ENCODE peak calls at places on chromosomes 12 and 14, in eight cellular contexts. P is WTC11; Z is RCC 7860; N is nephron progenitor cell; V is left ventricle myocardium inferior; E is CMK; K is islet precursor cell; U is activated CD8-positive, alpha-beta memory T cell treated with anti-CD3 and anti-CD28 coated beads, Interleukin-2, amount 50 U/mL, for 4 hours. L is an unnamed sample.

GRCh38 chr12:130161261-130162231 is 718 bp upstream of the FZD10 start:
- DNase-seq in P (peak), Z (no peak), N (peak), V (peak), E (no peak), K (peak), U (no peak), L (peak)

GRCh38 chr14:95319312-95320075 is at the start of gene CLMN:
- DNase-seq in P (peak), Z (no peak), N (peak), V (peak), E (peak), K (peak), U (peak), L (peak)

GRCh38 chr12:54463034-54463433 is 10.4 kb downstream of the GTSF1 start:
- DNase-seq in P (no peak), Z (no peak), N (no peak), V (peak), E (no peak), K (no peak), U (no peak), L (no peak)

GRCh38 chr14:102086972-102087761 is at the start of gene HSP90AA1:
- DNase-seq in P (peak), Z (peak), N (peak), V (peak), E (peak), K (peak), U (peak), L (peak)

GRCh38 chr14:23162005-23162404 is 21.5 kb downstream of the SLC7A8 start:
- DNase-seq in P (no peak), Z (no peak), N (no peak), V (no peak), E (no peak), K (no peak), U (no peak), L (no peak)

GRCh38 chr12:11891350-11892064 is 179.2 kb upstream of the BCL2L14 start:
- DNase-seq in P (no peak), Z (no peak), N (no peak), V (peak), E (no peak), K (no peak), U (no peak), L (no peak)

GRCh38 chr14:30521899-30522736 is 36.8 kb upstream of the G2E3 start:
- DNase-seq in P (no peak), Z (no peak), N (no peak), V (no peak), E (no peak), K (no peak), U (no peak), L (peak)

GRCh38 chr14:105472496-105472991 is 2.1 kb upstream of the CRIP2 start:
- DNase-seq in P (no peak), Z (no peak), N (no peak), V (peak), E (no peak), K (no peak), U (no peak), L (no peak)

GRCh38 chr12:67632005-67632404 is 16.5 kb upstream of the DYRK2 start:
- DNase-seq in P (no peak), Z (no peak), N (no peak), V (no peak), E (no peak), K (peak), U (no peak), L (no peak)

GRCh38 chr12:75690556-75690955 is 179.1 kb upstream of the KRR1 start:
- DNase-seq in P (no peak), Z (peak), N (no peak), V (no peak), E (no peak), K (no peak), U (no peak), L (no peak)

GRCh38 chr12:110403975-110404675 is 617 bp upstream of the ANAPC7 start:
- DNase-seq in P (peak), Z (peak), N (peak), V (peak), E (peak), K (peak), U (peak), L (peak)

GRCh38 chr12:27474344-27474743 is 27.8 kb downstream of the SMCO2 start:
- DNase-seq in P (no peak), Z (peak), N (no peak), V (no peak), E (no peak), K (peak), U (no peak), L (no peak)

GRCh38 chr14:83463500-83464098 is 1929.9 kb upstream of the SEL1L start:
- DNase-seq in P (peak), Z (no peak), N (peak), V (no peak), E (peak), K (peak), U (no peak), L (peak)

GRCh38 chr12:62600038-62600437 is 133.4 kb downstream of the MON2 start:
- DNase-seq in P (no peak), Z (no peak), N (no peak), V (no peak), E (no peak), K (no peak), U (no peak), L (peak)

GRCh38 chr12:108457006-108457733 is 57.9 kb upstream of the FICD start:
- DNase-seq in P (no peak), Z (peak), N (peak), V (no peak), E (peak), K (peak), U (no peak), L (peak)

GRCh38 chr14:66444271-66444987 is 41.7 kb upstream of the CCDC196 start:
- DNase-seq in P (no peak), Z (no peak), N (no peak), V (no peak), E (no peak), K (no peak), U (no peak), L (no peak)

GRCh38 chr12:26422839-26423398 is 227.5 kb downstream of the SSPN start:
- DNase-seq in P (no peak), Z (no peak), N (no peak), V (no peak), E (no peak), K (no peak), U (no peak), L (no peak)

GRCh38 chr12:95173392-95174251 is 43.6 kb downstream of the FGD6 start:
- DNase-seq in P (no peak), Z (peak), N (no peak), V (peak), E (no peak), K (no peak), U (no peak), L (no peak)

GRCh38 chr14:50725761-50726160 is 57.7 kb upstream of the SAV1 start:
- DNase-seq in P (no peak), Z (no peak), N (no peak), V (no peak), E (no peak), K (no peak), U (no peak), L (no peak)

GRCh38 chr14:96705422-96706092 is 91.6 kb upstream of the VRK1 start:
- DNase-seq in P (no peak), Z (no peak), N (no peak), V (no peak), E (no peak), K (no peak), U (no peak), L (no peak)

GRCh38 chr12:32151081-32151480 is 44.4 kb downstream of the BICD1 start:
- DNase-seq in P (no peak), Z (no peak), N (no peak), V (no peak), E (no peak), K (no peak), U (no peak), L (no peak)

GRCh38 chr12:43835656-43836454 is at the start of gene TMEM117:
- DNase-seq in P (peak), Z (no peak), N (peak), V (peak), E (no peak), K (peak), U (peak), L (peak)

GRCh38 chr12:106282457-106283097 is 20.0 kb upstream of the TCP11L2 start:
- DNase-seq in P (peak), Z (peak), N (peak), V (peak), E (no peak), K (peak), U (peak), L (peak)

GRCh38 chr14:73025544-73025943 is 1.4 kb downstream of the ZFYVE1 start:
- DNase-seq in P (no peak), Z (no peak), N (no peak), V (no peak), E (no peak), K (no peak), U (no peak), L (peak)

GRCh38 chr14:69287096-69287991 is 27.4 kb downstream of the GALNT16 start:
- DNase-seq in P (no peak), Z (no peak), N (no peak), V (no peak), E (no peak), K (no peak), U (no peak), L (peak)

GRCh38 chr14:77198576-77198975 is 17.0 kb downstream of the TMEM63C start:
- DNase-seq in P (no peak), Z (no peak), N (no peak), V (no peak), E (no peak), K (no peak), U (no peak), L (no peak)

GRCh38 chr12:52909796-52910195 is 4.9 kb upstream of the KRT8 start:
- DNase-seq in P (no peak), Z (no peak), N (no peak), V (no peak), E (no peak), K (no peak), U (no peak), L (no peak)

GRCh38 chr14:78524766-78525165 is 354.6 kb downstream of the NRXN3 start:
- DNase-seq in P (no peak), Z (no peak), N (no peak), V (no peak), E (no peak), K (no peak), U (no peak), L (no peak)

GRCh38 chr14:89540830-89541470 is 123.9 kb upstream of the FOXN3 start:
- DNase-seq in P (no peak), Z (peak), N (no peak), V (no peak), E (no peak), K (peak), U (no peak), L (no peak)

GRCh38 chr12:116473416-116473815 is 85.8 kb upstream of the MAP1LC3B2 start:
- DNase-seq in P (no peak), Z (no peak), N (no peak), V (no peak), E (no peak), K (no peak), U (no peak), L (no peak)

GRCh38 chr12:46209914-46210834 is 58.7 kb downstream of the SLC38A1 start:
- DNase-seq in P (no peak), Z (no peak), N (no peak), V (peak), E (no peak), K (peak), U (peak), L (peak)

GRCh38 chr12:107519906-107520859 is 165.4 kb upstream of the PWP1 start:
- DNase-seq in P (no peak), Z (no peak), N (no peak), V (no peak), E (no peak), K (peak), U (no peak), L (no peak)

GRCh38 chr12:97336896-97337751 is 125.5 kb upstream of the RMST start:
- DNase-seq in P (no peak), Z (no peak), N (no peak), V (no peak), E (no peak), K (no peak), U (no peak), L (no peak)

GRCh38 chr12:67797316-67797741 is 148.8 kb downstream of the DYRK2 start:
- DNase-seq in P (no peak), Z (no peak), N (no peak), V (no peak), E (no peak), K (no peak), U (no peak), L (no peak)